ENCODE peak calls at places on chromosomes 6 and 20, in six cellular contexts. One of them, this sample, is unnamed.

GRCh38 chr6:31401403-31401802 is 2.0 kb upstream of the MICA start:
- DNase-seq in GF-D8: no peak
- DNase-seq in caudate nucleus: no peak
- DNase-seq in ovary: peak
- DNase-seq in activated CD8-positive, alpha-beta T cell treated with anti-CD3 and anti-CD28 coated beads, Interleukin-2, amount 10 ng/mL, durations not matched to agents 7 days and 5 days: no peak
- DNase-seq in HCT116: peak
- DNase-seq in this sample: no peak

GRCh38 chr6:24004659-24005058 is 121.4 kb upstream of the NRSN1 start:
- DNase-seq in GF-D8: no peak
- DNase-seq in caudate nucleus: no peak
- DNase-seq in ovary: no peak
- DNase-seq in activated CD8-positive, alpha-beta T cell treated with anti-CD3 and anti-CD28 coated beads, Interleukin-2, amount 10 ng/mL, durations not matched to agents 7 days and 5 days: no peak
- DNase-seq in HCT116: no peak
- DNase-seq in this sample: no peak

GRCh38 chr6:31202259-31203166 is 32.0 kb upstream of the POU5F1 start:
- DNase-seq in GF-D8: peak
- DNase-seq in caudate nucleus: no peak
- DNase-seq in ovary: no peak
- DNase-seq in activated CD8-positive, alpha-beta T cell treated with anti-CD3 and anti-CD28 coated beads, Interleukin-2, amount 10 ng/mL, durations not matched to agents 7 days and 5 days: peak
- DNase-seq in HCT116: no peak
- DNase-seq in this sample: no peak

GRCh38 chr20:46074006-46074405 is 15.8 kb downstream of the NCOA5 start:
- DNase-seq in GF-D8: no peak
- DNase-seq in caudate nucleus: no peak
- DNase-seq in ovary: no peak
- DNase-seq in activated CD8-positive, alpha-beta T cell treated with anti-CD3 and anti-CD28 coated beads, Interleukin-2, amount 10 ng/mL, durations not matched to agents 7 days and 5 days: no peak
- DNase-seq in HCT116: no peak
- DNase-seq in this sample: no peak

GRCh38 chr6:111804627-111805235 is 68.5 kb downstream of the FYN start:
- DNase-seq in GF-D8: no peak
- DNase-seq in caudate nucleus: no peak
- DNase-seq in ovary: no peak
- DNase-seq in activated CD8-positive, alpha-beta T cell treated with anti-CD3 and anti-CD28 coated beads, Interleukin-2, amount 10 ng/mL, durations not matched to agents 7 days and 5 days: peak
- DNase-seq in HCT116: no peak
- DNase-seq in this sample: no peak

GRCh38 chr6:10486215-10486614 is 34.9 kb upstream of the GCNT2 start:
- DNase-seq in GF-D8: no peak
- DNase-seq in caudate nucleus: no peak
- DNase-seq in ovary: no peak
- DNase-seq in activated CD8-positive, alpha-beta T cell treated with anti-CD3 and anti-CD28 coated beads, Interleukin-2, amount 10 ng/mL, durations not matched to agents 7 days and 5 days: no peak
- DNase-seq in HCT116: no peak
- DNase-seq in this sample: no peak

GRCh38 chr20:48760403-48760889 is 67.4 kb downstream of the PREX1 start:
- DNase-seq in GF-D8: peak
- DNase-seq in caudate nucleus: no peak
- DNase-seq in ovary: no peak
- DNase-seq in activated CD8-positive, alpha-beta T cell treated with anti-CD3 and anti-CD28 coated beads, Interleukin-2, amount 10 ng/mL, durations not matched to agents 7 days and 5 days: peak
- DNase-seq in HCT116: no peak
- DNase-seq in this sample: no peak

GRCh38 chr20:43477193-43477592 is 19.5 kb downstream of the SRSF6 start:
- DNase-seq in GF-D8: no peak
- DNase-seq in caudate nucleus: no peak
- DNase-seq in ovary: no peak
- DNase-seq in activated CD8-positive, alpha-beta T cell treated with anti-CD3 and anti-CD28 coated beads, Interleukin-2, amount 10 ng/mL, durations not matched to agents 7 days and 5 days: no peak
- DNase-seq in HCT116: no peak
- DNase-seq in this sample: no peak

GRCh38 chr20:19376451-19376971 is 164.1 kb downstream of the SLC24A3 start:
- DNase-seq in GF-D8: no peak
- DNase-seq in caudate nucleus: no peak
- DNase-seq in ovary: peak
- DNase-seq in activated CD8-positive, alpha-beta T cell treated with anti-CD3 and anti-CD28 coated beads, Interleukin-2, amount 10 ng/mL, durations not matched to agents 7 days and 5 days: no peak
- DNase-seq in HCT116: no peak
- DNase-seq in this sample: no peak

GRCh38 chr20:973785-974194 is 28.3 kb downstream of the RSPO4 start:
- DNase-seq in GF-D8: peak
- DNase-seq in caudate nucleus: no peak
- DNase-seq in ovary: no peak
- DNase-seq in activated CD8-positive, alpha-beta T cell treated with anti-CD3 and anti-CD28 coated beads, Interleukin-2, amount 10 ng/mL, durations not matched to agents 7 days and 5 days: peak
- DNase-seq in HCT116: peak
- DNase-seq in this sample: no peak

GRCh38 chr20:18180815-18181214 is 43.2 kb downstream of the KAT14 start:
- DNase-seq in GF-D8: no peak
- DNase-seq in caudate nucleus: no peak
- DNase-seq in ovary: no peak
- DNase-seq in activated CD8-positive, alpha-beta T cell treated with anti-CD3 and anti-CD28 coated beads, Interleukin-2, amount 10 ng/mL, durations not matched to agents 7 days and 5 days: no peak
- DNase-seq in HCT116: no peak
- DNase-seq in this sample: no peak

GRCh38 chr6:36769676-36770499 is 69.4 kb downstream of the CPNE5 start:
- DNase-seq in GF-D8: peak
- DNase-seq in caudate nucleus: no peak
- DNase-seq in ovary: no peak
- DNase-seq in activated CD8-positive, alpha-beta T cell treated with anti-CD3 and anti-CD28 coated beads, Interleukin-2, amount 10 ng/mL, durations not matched to agents 7 days and 5 days: peak
- DNase-seq in HCT116: no peak
- DNase-seq in this sample: no peak

GRCh38 chr6:115753446-115753845 is 307.2 kb downstream of the FRK start:
- DNase-seq in GF-D8: no peak
- DNase-seq in caudate nucleus: no peak
- DNase-seq in ovary: no peak
- DNase-seq in activated CD8-positive, alpha-beta T cell treated with anti-CD3 and anti-CD28 coated beads, Interleukin-2, amount 10 ng/mL, durations not matched to agents 7 days and 5 days: no peak
- DNase-seq in HCT116: no peak
- DNase-seq in this sample: no peak

GRCh38 chr6:147217840-147218404 is 13.7 kb downstream of the STXBP5 start:
- DNase-seq in GF-D8: no peak
- DNase-seq in caudate nucleus: no peak
- DNase-seq in ovary: no peak
- DNase-seq in activated CD8-positive, alpha-beta T cell treated with anti-CD3 and anti-CD28 coated beads, Interleukin-2, amount 10 ng/mL, durations not matched to agents 7 days and 5 days: no peak
- DNase-seq in HCT116: no peak
- DNase-seq in this sample: no peak

GRCh38 chr6:86016567-86016966 is 373.9 kb upstream of the SYNCRIP start:
- DNase-seq in GF-D8: no peak
- DNase-seq in caudate nucleus: no peak
- DNase-seq in ovary: no peak
- DNase-seq in activated CD8-positive, alpha-beta T cell treated with anti-CD3 and anti-CD28 coated beads, Interleukin-2, amount 10 ng/mL, durations not matched to agents 7 days and 5 days: no peak
- DNase-seq in HCT116: no peak
- DNase-seq in this sample: no peak

GRCh38 chr6:341914-342831 is 49.4 kb upstream of the IRF4 start:
- DNase-seq in GF-D8: no peak
- DNase-seq in caudate nucleus: no peak
- DNase-seq in ovary: no peak
- DNase-seq in activated CD8-positive, alpha-beta T cell treated with anti-CD3 and anti-CD28 coated beads, Interleukin-2, amount 10 ng/mL, durations not matched to agents 7 days and 5 days: peak
- DNase-seq in HCT116: no peak
- DNase-seq in this sample: no peak

GRCh38 chr6:108127056-108127455 is 38.8 kb upstream of the NR2E1 start:
- DNase-seq in GF-D8: no peak
- DNase-seq in caudate nucleus: no peak
- DNase-seq in ovary: no peak
- DNase-seq in activated CD8-positive, alpha-beta T cell treated with anti-CD3 and anti-CD28 coated beads, Interleukin-2, amount 10 ng/mL, durations not matched to agents 7 days and 5 days: no peak
- DNase-seq in HCT116: no peak
- DNase-seq in this sample: no peak

GRCh38 chr6:107564223-107564855 is 74.4 kb downstream of the SOBP start:
- DNase-seq in GF-D8: no peak
- DNase-seq in caudate nucleus: no peak
- DNase-seq in ovary: no peak
- DNase-seq in activated CD8-positive, alpha-beta T cell treated with anti-CD3 and anti-CD28 coated beads, Interleukin-2, amount 10 ng/mL, durations not matched to agents 7 days and 5 days: no peak
- DNase-seq in HCT116: no peak
- DNase-seq in this sample: no peak

GRCh38 chr20:20233041-20233514 is 134.8 kb upstream of the INSM1 start:
- DNase-seq in GF-D8: peak
- DNase-seq in caudate nucleus: no peak
- DNase-seq in ovary: no peak
- DNase-seq in activated CD8-positive, alpha-beta T cell treated with anti-CD3 and anti-CD28 coated beads, Interleukin-2, amount 10 ng/mL, durations not matched to agents 7 days and 5 days: no peak
- DNase-seq in HCT116: no peak
- DNase-seq in this sample: no peak

GRCh38 chr6:103893082-103893481 is 966.6 kb downstream of the HACE1 start:
- DNase-seq in GF-D8: no peak
- DNase-seq in caudate nucleus: no peak
- DNase-seq in ovary: no peak
- DNase-seq in activated CD8-positive, alpha-beta T cell treated with anti-CD3 and anti-CD28 coated beads, Interleukin-2, amount 10 ng/mL, durations not matched to agents 7 days and 5 days: no peak
- DNase-seq in HCT116: no peak
- DNase-seq in this sample: no peak

GRCh38 chr6:26553739-26554668 is 15.8 kb downstream of the HMGN4 start:
- DNase-seq in GF-D8: peak
- DNase-seq in caudate nucleus: no peak
- DNase-seq in ovary: peak
- DNase-seq in activated CD8-positive, alpha-beta T cell treated with anti-CD3 and anti-CD28 coated beads, Interleukin-2, amount 10 ng/mL, durations not matched to agents 7 days and 5 days: peak
- DNase-seq in HCT116: peak
- DNase-seq in this sample: peak

GRCh38 chr6:114437229-114437628 is 94.4 kb upstream of the HS3ST5 start:
- DNase-seq in GF-D8: no peak
- DNase-seq in caudate nucleus: no peak
- DNase-seq in ovary: no peak
- DNase-seq in activated CD8-positive, alpha-beta T cell treated with anti-CD3 and anti-CD28 coated beads, Interleukin-2, amount 10 ng/mL, durations not matched to agents 7 days and 5 days: no peak
- DNase-seq in HCT116: no peak
- DNase-seq in this sample: no peak

GRCh38 chr20:35008411-35009342 is 53.0 kb downstream of the MYH7B start:
- DNase-seq in GF-D8: no peak
- DNase-seq in caudate nucleus: no peak
- DNase-seq in ovary: peak
- DNase-seq in activated CD8-positive, alpha-beta T cell treated with anti-CD3 and anti-CD28 coated beads, Interleukin-2, amount 10 ng/mL, durations not matched to agents 7 days and 5 days: no peak
- DNase-seq in HCT116: no peak
- DNase-seq in this sample: no peak

GRCh38 chr6:167153523-167153959 is 4.2 kb downstream of the GPR31 start:
- DNase-seq in GF-D8: no peak
- DNase-seq in caudate nucleus: no peak
- DNase-seq in ovary: no peak
- DNase-seq in activated CD8-positive, alpha-beta T cell treated with anti-CD3 and anti-CD28 coated beads, Interleukin-2, amount 10 ng/mL, durations not matched to agents 7 days and 5 days: no peak
- DNase-seq in HCT116: no peak
- DNase-seq in this sample: no peak

GRCh38 chr6:119129148-119129967 is 50.9 kb upstream of the FAM184A start:
- DNase-seq in GF-D8: peak
- DNase-seq in caudate nucleus: no peak
- DNase-seq in ovary: no peak
- DNase-seq in activated CD8-positive, alpha-beta T cell treated with anti-CD3 and anti-CD28 coated beads, Interleukin-2, amount 10 ng/mL, durations not matched to agents 7 days and 5 days: peak
- DNase-seq in HCT116: peak
- DNase-seq in this sample: peak

GRCh38 chr6:27332692-27333641 is 20.9 kb upstream of the POM121L2 start:
- DNase-seq in GF-D8: no peak
- DNase-seq in caudate nucleus: no peak
- DNase-seq in ovary: peak
- DNase-seq in activated CD8-positive, alpha-beta T cell treated with anti-CD3 and anti-CD28 coated beads, Interleukin-2, amount 10 ng/mL, durations not matched to agents 7 days and 5 days: peak
- DNase-seq in HCT116: peak
- DNase-seq in this sample: peak

GRCh38 chr20:48680650-48681049 is 147.1 kb downstream of the PREX1 start:
- DNase-seq in GF-D8: no peak
- DNase-seq in caudate nucleus: no peak
- DNase-seq in ovary: no peak
- DNase-seq in activated CD8-positive, alpha-beta T cell treated with anti-CD3 and anti-CD28 coated beads, Interleukin-2, amount 10 ng/mL, durations not matched to agents 7 days and 5 days: no peak
- DNase-seq in HCT116: no peak
- DNase-seq in this sample: no peak

GRCh38 chr20:46905364-46906125 is 10.9 kb downstream of the EYA2 start:
- DNase-seq in GF-D8: no peak
- DNase-seq in caudate nucleus: no peak
- DNase-seq in ovary: no peak
- DNase-seq in activated CD8-positive, alpha-beta T cell treated with anti-CD3 and anti-CD28 coated beads, Interleukin-2, amount 10 ng/mL, durations not matched to agents 7 days and 5 days: no peak
- DNase-seq in HCT116: no peak
- DNase-seq in this sample: no peak

GRCh38 chr6:70668499-70668812 is 773 bp downstream of the SMAP1 start:
- DNase-seq in GF-D8: no peak
- DNase-seq in caudate nucleus: no peak
- DNase-seq in ovary: no peak
- DNase-seq in activated CD8-positive, alpha-beta T cell treated with anti-CD3 and anti-CD28 coated beads, Interleukin-2, amount 10 ng/mL, durations not matched to agents 7 days and 5 days: no peak
- DNase-seq in HCT116: peak
- DNase-seq in this sample: peak

GRCh38 chr6:163122365-163122764 is 292.2 kb upstream of the QKI start:
- DNase-seq in GF-D8: peak
- DNase-seq in caudate nucleus: no peak
- DNase-seq in ovary: no peak
- DNase-seq in activated CD8-positive, alpha-beta T cell treated with anti-CD3 and anti-CD28 coated beads, Interleukin-2, amount 10 ng/mL, durations not matched to agents 7 days and 5 days: no peak
- DNase-seq in HCT116: no peak
- DNase-seq in this sample: no peak

GRCh38 chr6:149896491-149896890 is 1.4 kb downstream of the RAET1E start:
- DNase-seq in GF-D8: no peak
- DNase-seq in caudate nucleus: no peak
- DNase-seq in ovary: no peak
- DNase-seq in activated CD8-positive, alpha-beta T cell treated with anti-CD3 and anti-CD28 coated beads, Interleukin-2, amount 10 ng/mL, durations not matched to agents 7 days and 5 days: no peak
- DNase-seq in HCT116: no peak
- DNase-seq in this sample: no peak

GRCh38 chr6:134740473-134741192 is 209.3 kb downstream of the ALDH8A1 start:
- DNase-seq in GF-D8: no peak
- DNase-seq in caudate nucleus: no peak
- DNase-seq in ovary: no peak
- DNase-seq in activated CD8-positive, alpha-beta T cell treated with anti-CD3 and anti-CD28 coated beads, Interleukin-2, amount 10 ng/mL, durations not matched to agents 7 days and 5 days: no peak
- DNase-seq in HCT116: no peak
- DNase-seq in this sample: no peak

GRCh38 chr6:52365871-52366540 is 4.1 kb downstream of the PAQR8 start:
- DNase-seq in GF-D8: no peak
- DNase-seq in caudate nucleus: no peak
- DNase-seq in ovary: no peak
- DNase-seq in activated CD8-positive, alpha-beta T cell treated with anti-CD3 and anti-CD28 coated beads, Interleukin-2, amount 10 ng/mL, durations not matched to agents 7 days and 5 days: no peak
- DNase-seq in HCT116: no peak
- DNase-seq in this sample: no peak

GRCh38 chr20:62141397-62142251 is 1.6 kb downstream of the PSMA7 start:
- DNase-seq in GF-D8: peak
- DNase-seq in caudate nucleus: no peak
- DNase-seq in ovary: no peak
- DNase-seq in activated CD8-positive, alpha-beta T cell treated with anti-CD3 and anti-CD28 coated beads, Interleukin-2, amount 10 ng/mL, durations not matched to agents 7 days and 5 days: peak
- DNase-seq in HCT116: no peak
- DNase-seq in this sample: no peak